ENCODE peak calls at places on chromosome 6, in five cellular contexts. One of them, this sample, is unnamed.

GRCh38 chr6:2476376-2476775 is 231.0 kb upstream of the GMDS start:
- DNase-seq in spleen: no peak
- DNase-seq in heart left ventricle: no peak
- DNase-seq in A549: peak; percentile 73
- DNase-seq in AG04450: no peak
- DNase-seq in this sample: peak; percentile 42

GRCh38 chr6:37822851-37823682 is 3.5 kb downstream of the ZFAND3 start:
- DNase-seq in spleen: no peak
- DNase-seq in heart left ventricle: no peak
- DNase-seq in A549: no peak
- DNase-seq in AG04450: no peak
- DNase-seq in this sample: no peak

GRCh38 chr6:4647414-4648365 is 128.5 kb upstream of the CDYL start:
- DNase-seq in spleen: peak; percentile 76
- DNase-seq in heart left ventricle: peak; percentile 86
- DNase-seq in A549: peak; percentile 81
- DNase-seq in AG04450: peak; percentile 53
- DNase-seq in this sample: no peak

GRCh38 chr6:109453594-109454482 is 1.7 kb downstream of the MICAL1 start:
- DNase-seq in spleen: peak; percentile 84
- DNase-seq in heart left ventricle: no peak
- DNase-seq in A549: no peak
- DNase-seq in AG04450: no peak
- DNase-seq in this sample: no peak

GRCh38 chr6:2196079-2196679 is 49.2 kb downstream of the GMDS start:
- DNase-seq in spleen: no peak
- DNase-seq in heart left ventricle: no peak
- DNase-seq in A549: peak; percentile 41
- DNase-seq in AG04450: no peak
- DNase-seq in this sample: no peak

GRCh38 chr6:7292856-7293255 is 20.1 kb downstream of the SSR1 start:
- DNase-seq in spleen: no peak
- DNase-seq in heart left ventricle: no peak
- DNase-seq in A549: no peak
- DNase-seq in AG04450: no peak
- DNase-seq in this sample: no peak

GRCh38 chr6:1597924-1598323 is 11.8 kb upstream of the FOXC1 start:
- DNase-seq in spleen: peak; percentile 31
- DNase-seq in heart left ventricle: no peak
- DNase-seq in A549: no peak
- DNase-seq in AG04450: peak; percentile 33
- DNase-seq in this sample: peak; percentile 40

GRCh38 chr6:129795261-129795660 is 65.9 kb downstream of the TMEM244 start:
- DNase-seq in spleen: no peak
- DNase-seq in heart left ventricle: no peak
- DNase-seq in A549: peak; percentile 9
- DNase-seq in AG04450: no peak
- DNase-seq in this sample: peak; percentile 40

GRCh38 chr6:79702701-79703100 is 71.6 kb downstream of the SH3BGRL2 start:
- DNase-seq in spleen: no peak
- DNase-seq in heart left ventricle: no peak
- DNase-seq in A549: no peak
- DNase-seq in AG04450: no peak
- DNase-seq in this sample: no peak

GRCh38 chr6:21914121-21914973 is 320.8 kb downstream of the SOX4 start:
- DNase-seq in spleen: no peak
- DNase-seq in heart left ventricle: peak; percentile 75
- DNase-seq in A549: no peak
- DNase-seq in AG04450: no peak
- DNase-seq in this sample: no peak

GRCh38 chr6:88869263-88870023 is 94.0 kb downstream of the RNGTT start:
- DNase-seq in spleen: no peak
- DNase-seq in heart left ventricle: no peak
- DNase-seq in A549: no peak
- DNase-seq in AG04450: peak; percentile 36
- DNase-seq in this sample: no peak

DNA sequence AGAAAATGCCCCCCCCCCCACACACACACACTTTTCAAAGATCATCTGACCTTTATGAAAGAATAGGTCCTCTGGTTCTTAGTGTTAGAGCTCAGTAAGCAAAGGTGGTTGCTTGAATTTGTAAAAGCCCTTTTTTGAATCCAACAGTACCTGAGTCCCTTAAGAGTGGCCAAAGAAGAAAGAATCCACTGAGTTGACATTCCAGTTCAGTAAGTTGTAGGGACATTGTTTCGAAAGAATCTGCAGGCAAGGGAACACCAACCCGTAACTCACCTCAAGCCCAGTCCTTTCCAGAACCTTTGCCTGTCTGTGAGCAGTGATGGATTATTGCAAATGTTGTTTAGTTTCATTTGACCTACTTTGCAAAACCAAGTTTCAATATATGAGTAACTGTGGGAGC is 64.2 kb upstream of the MAP3K4 start:
- DNase-seq in spleen: no peak
- DNase-seq in heart left ventricle: no peak
- DNase-seq in A549: no peak
- DNase-seq in AG04450: no peak
- DNase-seq in this sample: no peak
- H3K4me3 ChIP-seq in spleen: no peak overlapping the region
- H3K4me3 ChIP-seq in heart left ventricle: no peak overlapping the region
- H3K4me3 ChIP-seq in A549: no peak overlapping the region
- H3K4me3 ChIP-seq in AG04450: no peak overlapping the region
- H3K4me3 ChIP-seq in this sample: no peak overlapping the region

DNA sequence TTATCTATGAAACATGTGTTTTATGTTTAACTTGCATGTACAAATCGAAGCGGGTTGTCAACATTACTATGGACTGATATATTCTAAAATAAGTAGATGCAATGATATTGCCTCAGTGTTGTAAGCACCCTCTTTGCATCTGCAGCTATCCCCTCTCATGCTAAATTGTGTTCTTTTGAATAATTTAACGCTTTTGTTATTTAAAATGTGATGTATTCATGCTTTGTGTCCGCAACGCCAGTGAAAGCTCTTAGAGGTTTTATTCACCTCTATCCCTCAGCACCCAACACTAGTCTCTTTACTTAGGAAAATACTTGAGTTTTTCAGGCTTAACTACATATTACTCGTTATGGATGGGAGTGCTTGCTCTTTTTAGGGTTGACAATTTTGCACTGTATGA is 173.7 kb upstream of the ID4 start:
- DNase-seq in spleen: no peak
- DNase-seq in heart left ventricle: no peak
- DNase-seq in A549: no peak
- DNase-seq in AG04450: no peak
- DNase-seq in this sample: no peak
- H3K4me3 ChIP-seq in spleen: no peak overlapping the region
- H3K4me3 ChIP-seq in heart left ventricle: no peak overlapping the region
- H3K4me3 ChIP-seq in A549: no peak overlapping the region
- H3K4me3 ChIP-seq in AG04450: no peak overlapping the region
- H3K4me3 ChIP-seq in this sample: no peak overlapping the region

GRCh38 chr6:69887714-69888345 is 21.5 kb downstream of the COL19A1 start:
- DNase-seq in spleen: no peak
- DNase-seq in heart left ventricle: no peak
- DNase-seq in A549: no peak
- DNase-seq in AG04450: no peak
- DNase-seq in this sample: no peak
- H3K4me3 ChIP-seq in spleen: no peak overlapping the region
- H3K4me3 ChIP-seq in heart left ventricle: no peak overlapping the region
- H3K4me3 ChIP-seq in A549: no peak overlapping the region
- H3K4me3 ChIP-seq in AG04450: no peak overlapping the region
- H3K4me3 ChIP-seq in this sample: no peak overlapping the region

GRCh38 chr6:137492771-137493217 is 1.4 kb downstream of the OLIG3 start:
- DNase-seq in spleen: no peak
- DNase-seq in heart left ventricle: no peak
- DNase-seq in A549: no peak
- DNase-seq in AG04450: no peak
- DNase-seq in this sample: no peak
- H3K4me3 ChIP-seq in spleen: peak overlapping the region; percentile 34
- H3K4me3 ChIP-seq in heart left ventricle: no peak overlapping the region
- H3K4me3 ChIP-seq in A549: no peak overlapping the region
- H3K4me3 ChIP-seq in AG04450: no peak overlapping the region
- H3K4me3 ChIP-seq in this sample: no peak overlapping the region

DNA sequence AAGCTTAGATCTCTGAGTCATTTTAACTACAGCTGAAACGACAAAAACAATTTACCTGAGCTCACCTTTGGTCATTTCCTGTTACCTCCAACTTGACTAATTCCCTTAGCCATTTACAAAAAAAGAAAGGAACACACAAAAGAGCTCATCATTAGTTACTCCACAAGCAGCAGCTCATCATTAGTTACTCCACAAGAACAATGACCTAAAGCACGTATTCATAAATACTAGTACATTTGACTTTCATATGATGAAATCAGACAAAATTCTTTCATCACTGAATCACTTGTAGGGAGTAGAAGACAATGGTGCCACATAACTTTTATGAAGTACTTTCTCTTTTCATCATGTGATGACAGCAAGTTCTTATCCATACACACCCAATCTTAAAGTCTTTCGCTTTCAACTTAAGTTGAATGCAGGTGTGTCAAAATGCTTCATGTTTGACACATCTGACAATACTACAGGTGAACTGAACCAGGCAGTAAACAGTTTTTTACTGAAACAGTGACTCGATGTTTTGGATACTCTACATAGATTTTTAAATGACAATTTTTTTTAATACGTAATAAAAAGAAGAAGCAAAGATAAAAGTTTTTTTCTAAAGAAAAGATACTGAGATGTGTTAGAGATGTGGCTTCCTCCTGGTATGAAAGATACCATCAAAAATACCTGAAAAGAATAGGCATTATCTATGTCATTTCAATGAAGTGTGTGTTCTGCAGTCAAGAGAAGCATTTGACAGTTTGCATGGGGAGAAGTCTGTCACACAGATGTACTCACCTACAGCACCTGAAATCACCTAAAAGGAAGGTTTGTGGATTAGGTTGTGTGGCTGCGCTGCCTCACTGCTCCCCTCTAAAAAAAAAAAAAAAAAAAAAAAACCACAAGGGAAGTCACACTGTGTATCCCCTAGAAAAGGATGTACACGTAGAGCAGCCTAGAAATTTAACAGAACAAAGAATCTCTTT is 109.1 kb downstream of the PRDM1 start:
- DNase-seq in spleen: no peak
- DNase-seq in heart left ventricle: no peak
- DNase-seq in A549: no peak
- DNase-seq in AG04450: no peak
- DNase-seq in this sample: peak; percentile 88
- H3K4me3 ChIP-seq in spleen: no peak overlapping the region
- H3K4me3 ChIP-seq in heart left ventricle: no peak overlapping the region
- H3K4me3 ChIP-seq in A549: no peak overlapping the region
- H3K4me3 ChIP-seq in AG04450: no peak overlapping the region
- H3K4me3 ChIP-seq in this sample: peak overlapping the region; percentile 5

DNA sequence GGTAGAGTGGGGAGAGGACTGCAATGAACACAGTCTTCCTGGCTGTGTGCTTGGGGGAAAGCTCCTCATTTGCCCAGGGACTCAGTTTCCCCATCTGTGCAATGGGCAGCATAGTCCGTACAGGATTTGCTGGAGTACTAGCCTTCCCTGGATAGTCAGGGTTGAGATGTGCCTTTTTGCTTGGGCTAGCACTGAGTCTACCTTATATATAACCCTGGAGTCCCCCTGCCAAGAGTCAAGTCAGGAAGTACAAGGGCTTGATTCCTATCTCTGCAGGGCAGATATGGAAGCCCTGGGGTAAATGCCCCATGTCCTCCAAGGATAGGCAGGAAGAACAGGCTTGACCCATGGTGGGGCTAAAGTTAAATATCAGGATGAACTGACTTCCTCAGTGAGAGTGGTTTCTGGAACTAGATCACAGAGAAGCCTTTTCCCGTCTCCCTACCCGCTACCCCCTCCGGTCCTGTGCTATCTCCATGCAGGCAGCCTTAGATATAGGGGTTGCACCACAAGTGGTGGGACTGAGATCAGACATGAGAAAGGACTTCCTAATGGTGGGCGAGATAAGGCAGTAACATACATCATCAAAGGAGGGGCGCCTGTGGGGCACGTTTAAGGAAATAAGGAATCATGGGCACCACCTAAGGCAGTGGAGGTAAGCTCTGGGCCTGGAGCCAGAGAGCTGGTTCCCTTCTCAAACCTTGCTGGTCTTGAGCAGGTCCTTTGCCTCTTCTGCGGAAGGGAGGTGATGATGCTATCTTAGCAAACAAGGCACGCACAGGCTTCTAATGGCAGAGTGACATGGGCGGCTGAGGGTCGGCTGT is 157.9 kb downstream of the MRPL14 start:
- DNase-seq in spleen: no peak
- DNase-seq in heart left ventricle: no peak
- DNase-seq in A549: no peak
- DNase-seq in AG04450: no peak
- DNase-seq in this sample: no peak
- H3K4me3 ChIP-seq in spleen: no peak overlapping the region
- H3K4me3 ChIP-seq in heart left ventricle: no peak overlapping the region
- H3K4me3 ChIP-seq in A549: no peak overlapping the region
- H3K4me3 ChIP-seq in AG04450: no peak overlapping the region
- H3K4me3 ChIP-seq in this sample: no peak overlapping the region

GRCh38 chr6:56246941-56247653 is at the start of gene COL21A1:
- DNase-seq in spleen: peak; percentile 71
- DNase-seq in heart left ventricle: peak; percentile 69
- DNase-seq in A549: peak; percentile 24
- DNase-seq in AG04450: no peak
- DNase-seq in this sample: no peak
- H3K4me3 ChIP-seq in spleen: no peak within 1 kb of the TSS
- H3K4me3 ChIP-seq in heart left ventricle: peak within 1 kb of the TSS; percentile 61
- H3K4me3 ChIP-seq in A549: peak within 1 kb of the TSS; percentile 46
- H3K4me3 ChIP-seq in AG04450: peak within 1 kb of the TSS; percentile 49
- H3K4me3 ChIP-seq in this sample: peak within 1 kb of the TSS; percentile 34

This sample was measured in keratinocyte.